ENCODE peak calls at places on chromosomes 13 and 19, in ten cellular contexts. C is mucosa of descending colon; F is amniotic stem cell; H is stimulated activated CD4-positive, alpha-beta T cell treated with anti-CD3 and anti-CD28 coated beads, Interleukin-15, amount 100 ng/mL, for 1 hour; P is NCI-H1092; I is AG08396; D is renal cortical epithelial cell; L is B cell; N is non-pigmented ciliary epithelial cell; Y is activated B cell treated with CpG ODN at 0.5 μM for 24 hours. B is an unnamed sample.

GRCh38 chr13:108322206-108322824 is 52.8 kb downstream of the TNFSF13B start:
- DNase-seq in C (no peak), F (peak), H (no peak), P (peak), I (peak), D (peak), L (peak), N (no peak), Y (no peak), B (peak)

GRCh38 chr13:88908896-88909535 is 1237.8 kb downstream of the SLITRK5 start:
- DNase-seq in C (no peak), F (no peak), H (no peak), P (peak), I (no peak), D (no peak), L (no peak), N (no peak), Y (no peak), B (no peak)

GRCh38 chr19:35495107-35496064 is 5.1 kb upstream of the KRTDAP start:
- DNase-seq in C (peak), F (peak), H (peak), P (no peak), I (peak), D (peak), L (peak), N (no peak), Y (peak), B (peak)

GRCh38 chr19:4120933-4121612 is 2.8 kb downstream of the MAP2K2 start:
- DNase-seq in C (no peak), F (no peak), H (no peak), P (no peak), I (no peak), D (no peak), L (no peak), N (no peak), Y (no peak), B (no peak)

GRCh38 chr19:47824396-47824795 is 2.7 kb downstream of the CRX start:
- DNase-seq in C (no peak), F (no peak), H (no peak), P (no peak), I (no peak), D (no peak), L (no peak), N (no peak), Y (no peak), B (no peak)

GRCh38 chr13:40315416-40316064 is 350.9 kb downstream of the FOXO1 start:
- DNase-seq in C (no peak), F (no peak), H (peak), P (no peak), I (no peak), D (peak), L (no peak), N (no peak), Y (no peak), B (no peak)

GRCh38 chr19:9871626-9872338 is 36.7 kb downstream of the PIN1 start:
- DNase-seq in C (no peak), F (no peak), H (no peak), P (peak), I (no peak), D (no peak), L (no peak), N (no peak), Y (no peak), B (no peak)

GRCh38 chr19:38005224-38005614 is 98.2 kb downstream of the SIPA1L3 start:
- DNase-seq in C (no peak), F (no peak), H (no peak), P (no peak), I (no peak), D (no peak), L (no peak), N (no peak), Y (no peak), B (no peak)

GRCh38 chr13:42494157-42494556 is 79.8 kb upstream of the TNFSF11 start:
- DNase-seq in C (no peak), F (no peak), H (no peak), P (no peak), I (no peak), D (no peak), L (no peak), N (no peak), Y (no peak), B (no peak)

GRCh38 chr13:102693250-102693649 is 1.6 kb downstream of the METTL21C start:
- DNase-seq in C (no peak), F (no peak), H (no peak), P (no peak), I (no peak), D (no peak), L (no peak), N (no peak), Y (no peak), B (no peak)

GRCh38 chr13:60627071-60627686 is 230.2 kb downstream of the TDRD3 start:
- DNase-seq in C (no peak), F (no peak), H (no peak), P (peak), I (peak), D (peak), L (no peak), N (peak), Y (no peak), B (peak)

GRCh38 chr19:35249848-35250711 is 1.3 kb downstream of the LSR start:
- DNase-seq in C (no peak), F (no peak), H (no peak), P (no peak), I (no peak), D (no peak), L (no peak), N (no peak), Y (no peak), B (no peak)

GRCh38 chr19:19606021-19606420 is 12.5 kb downstream of the PBX4 start:
- DNase-seq in C (peak), F (no peak), H (peak), P (no peak), I (no peak), D (peak), L (no peak), N (no peak), Y (no peak), B (no peak)

GRCh38 chr13:89457977-89458376 is 1786.8 kb downstream of the SLITRK5 start:
- DNase-seq in C (no peak), F (no peak), H (no peak), P (no peak), I (no peak), D (peak), L (no peak), N (peak), Y (no peak), B (peak)